ENCODE peak calls at places on chromosomes 7 and 10, in four cellular contexts. G is tibial nerve, L is psoas muscle, M is fibroblast of lung. Z is an unnamed sample.

GRCh38 chr10:98795467-98795866 is 348.7 kb upstream of the HPS1 start:
- DNase-seq in G (no peak), L (no peak), M (no peak), Z (no peak)

GRCh38 chr7:16817536-16817935 is 12.7 kb upstream of the AGR2 start:
- DNase-seq in G (no peak), L (no peak), M (peak), Z (peak)

GRCh38 chr7:146659732-146660131 is 543.1 kb downstream of the CNTNAP2 start:
- DNase-seq in G (no peak), L (no peak), M (no peak), Z (no peak)

GRCh38 chr10:19993714-19994343 is 177.6 kb downstream of the PLXDC2 start:
- DNase-seq in G (no peak), L (no peak), M (peak), Z (peak)

GRCh38 chr7:159030490-159031134 is 114.1 kb downstream of the VIPR2 start:
- DNase-seq in G (peak), L (peak), M (no peak), Z (no peak)

GRCh38 chr10:83373659-83374058 is 765.6 kb upstream of the GHITM start:
- DNase-seq in G (no peak), L (no peak), M (peak), Z (peak)

GRCh38 chr7:158256091-158256816 is 331.4 kb downstream of the PTPRN2 start:
- DNase-seq in G (no peak), L (no peak), M (no peak), Z (no peak)

GRCh38 chr7:136869006-136869961 is 832 bp downstream of the CHRM2 start:
- DNase-seq in G (no peak), L (peak), M (peak), Z (no peak)

GRCh38 chr10:114735946-114736345 is 77.9 kb upstream of the ABLIM1 start:
- DNase-seq in G (no peak), L (no peak), M (no peak), Z (no peak)

GRCh38 chr10:103936022-103936421 is 18.0 kb upstream of the STN1 start:
- DNase-seq in G (no peak), L (no peak), M (no peak), Z (no peak)

GRCh38 chr10:63210611-63211196 is 77.6 kb downstream of the NRBF2 start:
- DNase-seq in G (no peak), L (no peak), M (no peak), Z (no peak)

GRCh38 chr7:25754751-25755150 is 397.2 kb upstream of the NFE2L3 start:
- DNase-seq in G (no peak), L (no peak), M (no peak), Z (no peak)

GRCh38 chr10:94632954-94633353 is 50.6 kb upstream of the CYP2C18 start:
- DNase-seq in G (no peak), L (no peak), M (no peak), Z (no peak)

GRCh38 chr10:126147866-126148578 is 240.3 kb downstream of the ADAM12 start:
- DNase-seq in G (no peak), L (no peak), M (peak), Z (peak)

GRCh38 chr10:28113202-28113601 is 114.3 kb upstream of the ODAD2 start:
- DNase-seq in G (no peak), L (no peak), M (no peak), Z (no peak)

GRCh38 chr10:29849434-29849833 is 210.0 kb downstream of the JCAD start:
- DNase-seq in G (no peak), L (no peak), M (peak), Z (peak)

GRCh38 chr10:133439517-133440461 is 14.0 kb upstream of the SCART1 start:
- DNase-seq in G (no peak), L (no peak), M (no peak), Z (no peak)

GRCh38 chr10:126504051-126504760 is 115.9 kb upstream of the ADAM12 start:
- DNase-seq in G (peak), L (peak), M (peak), Z (peak)

GRCh38 chr10:18793951-18794350 is 134.7 kb downstream of the ARL5B start:
- DNase-seq in G (no peak), L (no peak), M (peak), Z (peak)

GRCh38 chr10:45809829-45810228 is 37.5 kb downstream of the AGAP4 start:
- DNase-seq in G (no peak), L (no peak), M (no peak), Z (peak)

GRCh38 chr7:100372256-100372655 is 1.0 kb upstream of the PILRA start:
- DNase-seq in G (no peak), L (no peak), M (peak), Z (peak)

GRCh38 chr10:52820316-52820715 is 47.7 kb upstream of the MBL2 start:
- DNase-seq in G (no peak), L (no peak), M (no peak), Z (no peak)

GRCh38 chr10:117214401-117214800 is 17.1 kb downstream of the KCNK18 start:
- DNase-seq in G (no peak), L (no peak), M (peak), Z (no peak)

GRCh38 chr10:133445268-133445732 is 8.4 kb upstream of the SCART1 start:
- DNase-seq in G (no peak), L (no peak), M (no peak), Z (no peak)

GRCh38 chr10:69629897-69630650 is at the start of gene FAM241B:
- DNase-seq in G (peak), L (peak), M (peak), Z (peak)

GRCh38 chr10:127826161-127826740 is 66.5 kb downstream of the CLRN3 start:
- DNase-seq in G (no peak), L (no peak), M (no peak), Z (no peak)

GRCh38 chr7:33185786-33186185 is 56.4 kb downstream of the BBS9 start:
- DNase-seq in G (no peak), L (no peak), M (peak), Z (peak)

DNA sequence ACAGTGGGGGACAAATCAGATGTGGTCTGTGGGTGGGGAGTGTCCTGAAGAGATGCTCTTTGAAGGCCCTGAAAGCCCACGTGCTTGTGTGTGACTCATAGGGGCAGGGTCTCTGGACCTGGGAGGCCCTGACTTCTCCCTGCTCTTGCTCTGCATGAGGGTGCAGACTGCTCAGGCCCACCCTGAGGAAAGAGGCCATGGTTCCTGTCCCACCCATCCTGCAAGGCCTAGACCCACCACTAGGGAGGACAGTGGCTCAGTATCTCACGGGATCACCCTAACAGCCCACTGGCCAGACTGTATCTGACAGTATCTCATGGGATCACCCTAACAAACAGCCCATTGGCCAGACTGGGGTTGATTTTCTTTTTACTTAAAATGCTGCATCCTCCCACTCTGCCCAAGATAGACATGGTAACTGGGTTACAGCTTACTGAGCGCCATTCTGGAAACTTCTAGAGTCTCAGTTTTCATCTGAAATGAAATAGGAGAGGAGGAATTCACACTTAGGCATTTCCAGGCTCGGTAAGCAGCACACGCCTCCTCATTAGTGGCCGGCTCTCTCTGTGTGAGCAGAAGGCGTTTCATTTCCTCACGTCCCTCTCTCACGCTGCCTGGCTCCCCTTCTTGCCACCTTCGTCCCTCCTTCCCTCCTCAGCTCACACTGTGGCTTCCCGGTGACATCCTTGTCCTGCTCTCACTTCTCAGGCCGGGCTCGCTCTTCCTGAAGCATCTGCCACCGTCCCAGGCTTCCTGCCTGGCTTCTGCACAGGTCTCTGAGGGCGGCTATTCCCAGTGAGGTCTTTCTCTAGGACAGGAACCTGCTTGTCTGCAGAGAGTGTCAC is 242.6 kb downstream of the GLRX3 start:
- DNase-seq in G (no peak), L (no peak), M (no peak), Z (no peak)
- TF ChIP-seq CTCF in G (no peak), L (no peak), M (no peak), Z (no peak)

GRCh38 chr7:29808075-29808786 is 1.9 kb downstream of the WIPF3 start:
- DNase-seq in G (no peak), L (no peak), M (peak), Z (no peak)

GRCh38 chr7:29806793-29807178 is 478 bp downstream of the WIPF3 start:
- DNase-seq in G (no peak), L (peak), M (no peak), Z (no peak)

GRCh38 chr7:29806131-29806792 is at the start of gene WIPF3:
- DNase-seq in G (no peak), L (peak), M (peak), Z (no peak)

GRCh38 chr7:29805031-29805430 is 1.3 kb upstream of the WIPF3 start:
- DNase-seq in G (no peak), L (no peak), M (no peak), Z (no peak)

DNA sequence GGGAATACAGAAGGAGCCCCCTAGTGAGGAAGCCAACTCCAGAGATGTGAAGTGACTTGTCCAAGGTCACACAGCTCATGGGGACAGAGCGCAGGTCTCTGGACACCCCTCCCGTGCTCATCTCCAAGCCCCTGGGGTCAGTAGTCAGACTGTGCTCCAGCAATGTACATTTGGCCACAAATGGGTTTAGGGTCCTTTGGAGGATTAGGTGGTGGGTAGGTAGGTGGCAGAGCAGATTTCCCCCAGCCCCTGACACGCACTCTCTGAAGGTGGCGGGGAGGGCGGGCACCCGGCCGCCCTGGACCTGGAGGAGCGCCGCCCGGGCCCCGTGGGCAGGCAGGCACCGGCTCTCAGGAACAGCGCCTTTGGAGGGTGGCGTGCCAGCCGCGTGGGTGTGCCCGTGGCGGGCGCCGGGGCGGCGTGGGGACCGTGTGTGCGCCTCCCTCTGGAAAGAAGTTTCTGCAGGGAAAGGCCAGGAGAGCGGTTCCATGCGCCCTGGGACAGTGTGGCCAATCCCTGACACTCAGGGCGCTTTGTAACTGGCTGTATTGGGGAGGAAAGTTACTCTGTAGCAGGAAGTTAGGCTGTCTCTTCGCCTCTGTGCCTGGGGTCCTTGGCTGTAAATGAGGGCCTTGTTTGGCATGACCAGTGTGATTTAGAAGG is 1.0 kb downstream of the WIPF3 start:
- DNase-seq in G (no peak), L (peak), M (no peak), Z (no peak)
- H3K4me3 ChIP-seq in G (peak), L (peak), M (no peak), Z (no peak)

GRCh38 chr7:107046511-107047259 is 2.2 kb downstream of the PRKAR2B start:
- DNase-seq in G (no peak), L (no peak), M (no peak), Z (no peak)

GRCh38 chr7:107045980-107046379 is 1.5 kb downstream of the PRKAR2B start:
- DNase-seq in G (no peak), L (no peak), M (peak), Z (peak)

GRCh38 chr7:107044347-107045194 is at the start of gene PRKAR2B:
- DNase-seq in G (peak), L (peak), M (peak), Z (peak)

GRCh38 chr7:107043916-107044346 is 574 bp upstream of the PRKAR2B start:
- DNase-seq in G (no peak), L (no peak), M (no peak), Z (no peak)

GRCh38 chr7:107045195-107045960 is 873 bp downstream of the PRKAR2B start:
- DNase-seq in G (no peak), L (no peak), M (peak), Z (no peak)
- TF ChIP-seq CTCF in G (no peak), L (no peak), M (no peak), Z (no peak)

GRCh38 chr10:119209050-119209735 is 1.8 kb downstream of the GRK5 start:
- DNase-seq in G (peak), L (peak), M (peak), Z (peak)
- H3K4me3 ChIP-seq in G (peak), L (peak), M (peak), Z (peak)

GRCh38 chr10:68302503-68302823 is 29.4 kb upstream of the HNRNPH3 start:
- DNase-seq in G (no peak), L (no peak), M (no peak), Z (no peak)
- TF ChIP-seq CTCF in G (peak), L (no peak), M (no peak), Z (no peak)